ENCODE peak calls at places on chromosomes 12 and 14, in six cellular contexts. M is lung, J is right lobe of liver, D is mesendoderm, G is aorta, Q is testis. P is an unnamed sample.
A peak's percentile ranks its signal among the peaks of the same experiment; 100 is the strongest.

GRCh38 chr14:23217621-23218020 is 20.1 kb upstream of the RNF212B start:
- DNase-seq in M (no peak), J (no peak), D (no peak), G (no peak), Q (no peak), P (no peak)

GRCh38 chr12:56629459-56630179 is 507 bp downstream of the BAZ2A start:
- DNase-seq in M (no peak), J (peak; percentile 53), D (peak; percentile 35), G (no peak), Q (peak; percentile 32), P (peak; percentile 48)

GRCh38 chr12:119444462-119445044 is 110.0 kb downstream of the CCDC60 start:
- DNase-seq in M (peak; percentile 46), J (peak; percentile 27), D (peak; percentile 88), G (no peak), Q (peak; percentile 82), P (peak; percentile 6)

GRCh38 chr12:107761502-107761904 is 566 bp upstream of the PRDM4 start:
- DNase-seq in M (no peak), J (peak; percentile 20), D (peak; percentile 52), G (no peak), Q (peak; percentile 20), P (no peak)

GRCh38 chr12:18690653-18691052 is 47.2 kb downstream of the PLCZ1 start:
- DNase-seq in M (no peak), J (no peak), D (peak; percentile 70), G (no peak), Q (no peak), P (no peak)

GRCh38 chr12:46388427-46388992 is 15.9 kb upstream of the SLC38A2 start:
- DNase-seq in M (no peak), J (no peak), D (no peak), G (no peak), Q (no peak), P (no peak)

GRCh38 chr14:22500525-22500924 is 88.5 kb downstream of the DAD1 start:
- DNase-seq in M (no peak), J (no peak), D (no peak), G (no peak), Q (no peak), P (no peak)

GRCh38 chr12:95943231-95943842 is at the start of gene AMDHD1:
- DNase-seq in M (peak; percentile 41), J (peak; percentile 62), D (peak; percentile 75), G (peak; percentile 87), Q (peak; percentile 50), P (peak; percentile 39)

GRCh38 chr14:82879949-82880535 is 1346.4 kb upstream of the SEL1L start:
- DNase-seq in M (no peak), J (no peak), D (no peak), G (no peak), Q (no peak), P (no peak)

GRCh38 chr12:974281-974862 is 16.7 kb upstream of the ERC1 start:
- DNase-seq in M (no peak), J (no peak), D (no peak), G (no peak), Q (no peak), P (no peak)

GRCh38 chr12:105069936-105070702 is 14.1 kb downstream of the ALDH1L2 start:
- DNase-seq in M (no peak), J (no peak), D (no peak), G (no peak), Q (no peak), P (no peak)

GRCh38 chr12:119410396-119410795 is 75.9 kb downstream of the CCDC60 start:
- DNase-seq in M (no peak), J (no peak), D (peak; percentile 91), G (no peak), Q (no peak), P (no peak)

GRCh38 chr12:12979731-12980259 is 20.3 kb downstream of the HEBP1 start:
- DNase-seq in M (no peak), J (no peak), D (peak; percentile 95), G (no peak), Q (no peak), P (no peak)

GRCh38 chr12:130457215-130457614 is 119.5 kb downstream of the PIWIL1 start:
- DNase-seq in M (no peak), J (no peak), D (no peak), G (no peak), Q (no peak), P (no peak)

GRCh38 chr14:101476258-101476930 is 84.9 kb upstream of the DIO3 start:
- DNase-seq in M (no peak), J (peak; percentile 69), D (no peak), G (no peak), Q (peak; percentile 10), P (no peak)

GRCh38 chr12:108832208-108832607 is 25.2 kb downstream of the SSH1 start:
- DNase-seq in M (no peak), J (no peak), D (no peak), G (no peak), Q (no peak), P (no peak)

GRCh38 chr12:108833355-108833733 is 24.0 kb downstream of the SSH1 start:
- DNase-seq in M (no peak), J (no peak), D (peak; percentile 98), G (peak; percentile 92), Q (no peak), P (no peak)

GRCh38 chr12:108831309-108831991 is 25.9 kb downstream of the SSH1 start:
- DNase-seq in M (no peak), J (no peak), D (no peak), G (no peak), Q (no peak), P (no peak)

GRCh38 chr12:108833757-108834472 is 23.5 kb downstream of the SSH1 start:
- DNase-seq in M (no peak), J (peak; percentile 76), D (no peak), G (no peak), Q (no peak), P (no peak)

DNA sequence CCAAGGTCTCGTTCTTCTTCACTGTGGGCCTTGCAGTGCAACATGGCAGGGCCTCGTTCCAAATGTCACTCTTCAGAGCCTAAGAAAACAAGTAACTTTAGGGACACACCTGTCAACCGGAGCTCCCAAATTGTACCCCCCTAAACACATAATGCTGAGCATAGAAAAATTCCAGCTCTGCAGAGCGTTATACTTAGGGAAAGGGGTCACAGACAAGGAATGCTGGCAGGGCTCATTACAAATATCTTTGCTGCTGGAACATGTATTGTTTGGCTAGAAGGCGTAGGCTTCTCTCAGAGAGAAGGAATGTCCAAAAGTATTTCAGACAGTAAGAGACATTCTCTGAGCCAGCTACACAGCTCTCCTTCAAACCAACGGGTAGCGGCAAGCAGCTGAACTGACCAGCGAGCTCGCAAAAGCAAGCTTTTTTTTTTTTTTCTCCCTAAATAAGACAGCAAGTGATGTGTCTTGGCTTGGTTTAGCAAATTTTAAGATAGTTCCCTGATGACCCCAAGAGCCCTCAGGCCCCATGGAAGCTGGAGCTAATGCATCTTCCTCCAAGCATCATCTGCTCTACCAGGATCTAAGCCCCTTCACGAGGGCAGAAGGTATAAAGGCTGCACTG is 24.5 kb downstream of the SSH1 start:
- DNase-seq in M (no peak), J (no peak), D (peak; percentile 86), G (no peak), Q (no peak), P (no peak)
- H3K4me1 ChIP-seq in M (peaks cover 42% of the 10 kb centered on the region), J (no peaks in the 10 kb centered on the region), D (no peaks in the 10 kb centered on the region), G (peaks cover 14% of the 10 kb centered on the region), Q (peaks cover 34% of the 10 kb centered on the region), P (peaks cover 3% of the 10 kb centered on the region)

GRCh38 chr14:24425704-24426103 is 3.8 kb downstream of the CBLN3 start:
- DNase-seq in M (no peak), J (no peak), D (no peak), G (no peak), Q (no peak), P (no peak)
- H3K4me1 ChIP-seq in M (no peaks in the 10 kb centered on the region), J (no peaks in the 10 kb centered on the region), D (peaks cover 2% of the 10 kb centered on the region), G (no peaks in the 10 kb centered on the region), Q (peaks cover 12% of the 10 kb centered on the region), P (peaks cover 50% of the 10 kb centered on the region)

DNA sequence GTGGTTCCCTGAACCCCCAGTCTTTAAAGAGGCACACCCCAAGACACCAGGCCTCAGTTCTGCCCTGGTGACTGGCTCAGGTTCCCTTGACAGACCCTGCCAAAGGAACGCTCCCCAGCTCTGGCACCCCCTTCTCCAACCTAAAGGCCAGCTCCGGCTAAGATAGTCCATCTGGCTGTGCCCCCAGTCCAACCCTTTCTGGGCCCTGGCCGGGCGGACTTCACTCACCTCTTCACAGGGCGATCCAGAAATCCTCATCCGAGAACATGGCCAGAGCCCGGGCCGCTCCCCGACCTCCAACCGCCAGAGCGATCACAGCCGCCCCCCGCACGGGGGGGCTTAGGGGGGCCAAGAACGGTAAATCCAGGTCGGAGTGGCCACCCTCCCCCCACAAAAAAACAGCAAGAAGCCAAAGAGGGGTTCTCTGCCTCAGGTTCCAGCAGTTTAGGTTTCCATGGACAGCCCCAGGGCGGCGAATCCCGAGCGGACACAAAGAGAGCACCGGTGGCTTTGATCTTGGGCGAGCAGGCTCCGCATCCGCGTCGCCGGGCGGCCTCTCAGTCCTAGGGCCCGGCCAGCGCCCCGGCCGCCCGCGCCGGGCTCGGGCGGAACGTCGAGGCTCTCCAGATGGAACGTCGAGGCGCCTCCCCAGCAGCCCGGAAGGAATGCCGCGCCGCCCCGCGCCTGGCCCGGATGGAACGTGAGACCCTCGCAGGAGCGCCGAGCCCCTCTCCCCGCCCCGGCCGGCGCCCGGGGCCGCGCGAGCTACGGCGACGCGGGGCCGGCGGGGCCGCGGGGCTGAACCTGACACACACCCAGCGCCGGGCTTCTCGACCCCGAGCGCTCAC is 985 bp downstream of the KMT2D start:
- DNase-seq in M (no peak), J (no peak), D (peak; percentile 57), G (no peak), Q (peak; percentile 34), P (peak; percentile 9)
- H3K4me1 ChIP-seq in M (peaks cover 21% of the 10 kb centered on the region), J (no peaks in the 10 kb centered on the region), D (peaks cover 10% of the 10 kb centered on the region), G (no peaks in the 10 kb centered on the region), Q (peaks cover 43% of the 10 kb centered on the region), P (peaks cover 50% of the 10 kb centered on the region)

DNA sequence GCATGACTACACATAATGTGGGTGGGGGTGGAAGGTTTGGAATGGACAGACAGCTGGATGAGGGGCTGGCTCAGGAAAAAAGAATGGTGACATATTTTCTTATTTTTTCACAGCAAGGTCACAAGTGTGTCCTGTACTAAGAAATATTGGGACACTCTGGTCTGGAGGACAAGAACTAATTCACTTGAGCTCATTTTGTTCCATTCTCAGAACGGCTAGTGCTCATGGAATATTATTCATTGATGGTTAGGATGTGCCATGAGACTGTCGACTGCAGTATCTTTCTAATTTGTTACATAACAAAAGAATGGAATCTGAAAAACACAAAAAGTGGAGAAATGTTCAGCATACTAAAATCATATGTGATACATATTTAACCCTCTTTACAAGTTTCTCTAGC is 149.5 kb downstream of the BMP4 start:
- DNase-seq in M (no peak), J (no peak), D (no peak), G (no peak), Q (no peak), P (no peak)
- H3K4me1 ChIP-seq in M (peaks cover 2% of the 10 kb centered on the region), J (no peaks in the 10 kb centered on the region), D (no peaks in the 10 kb centered on the region), G (no peaks in the 10 kb centered on the region), Q (no peaks in the 10 kb centered on the region), P (no peaks in the 10 kb centered on the region)

DNA sequence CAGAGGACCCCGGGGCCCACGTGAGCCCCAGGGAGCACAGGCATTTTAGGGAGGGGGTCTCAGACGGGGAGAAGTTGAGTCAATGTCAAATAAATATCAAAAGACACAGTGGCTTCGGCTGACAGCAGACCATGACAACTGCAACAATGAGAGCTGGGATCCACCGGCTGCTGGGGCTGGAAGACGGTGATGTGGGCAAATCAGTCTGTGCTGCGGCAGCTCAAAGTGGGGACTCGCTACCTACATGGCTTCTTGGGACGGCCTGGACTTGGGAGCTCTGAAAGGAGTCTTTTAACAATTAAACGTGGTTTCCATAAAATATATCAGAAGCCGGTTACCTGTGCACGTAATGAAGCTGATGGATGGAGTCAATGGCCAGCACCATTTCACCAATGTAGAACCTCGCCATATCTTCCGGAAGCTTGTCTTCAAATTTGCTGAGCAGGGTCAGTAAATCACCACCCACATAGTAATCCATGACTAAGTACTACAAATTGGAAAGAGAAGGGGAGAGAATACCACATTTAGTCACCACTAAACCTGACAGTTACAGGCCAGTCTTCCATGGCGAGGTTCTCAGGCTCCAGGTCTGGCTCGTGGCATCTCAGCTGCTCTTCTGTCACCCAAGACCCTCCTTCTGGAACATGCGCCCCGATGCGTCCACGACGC is 58.0 kb downstream of the CDC42BPB start:
- DNase-seq in M (no peak), J (no peak), D (no peak), G (peak; percentile 59), Q (no peak), P (no peak)
- H3K4me1 ChIP-seq in M (no peaks in the 10 kb centered on the region), J (no peaks in the 10 kb centered on the region), D (no peaks in the 10 kb centered on the region), G (no peaks in the 10 kb centered on the region), Q (no peaks in the 10 kb centered on the region), P (no peaks in the 10 kb centered on the region)